ENCODE peak calls at places on chromosomes 13 and 19, in nine cellular contexts. One of them, this sample, is unnamed.

GRCh38 chr13:99218969-99219368 is 18.3 kb downstream of the UBAC2 start:
- DNase-seq in HEK293T: no peak
- DNase-seq in stimulated activated CD4-positive, alpha-beta T cell treated with anti-CD3 and anti-CD28 coated beads, Interleukin-12 subunit alpha, Interleukin-12 subunit beta, amount 100 ng/mL, for 4 hours: no peak
- DNase-seq in activated naive CD8-positive, alpha-beta T cell treated with anti-CD3 and anti-CD28 coated beads for 36 hours: peak
- DNase-seq in lower leg skin: no peak
- DNase-seq in AG09309: no peak
- DNase-seq in endothelial cell: no peak
- DNase-seq in HTR-8/SVneo: no peak
- DNase-seq in NCI-H1092: no peak
- DNase-seq in this sample: no peak

GRCh38 chr19:18013621-18014111 is 5.7 kb downstream of the ARRDC2 start:
- DNase-seq in HEK293T: no peak
- DNase-seq in stimulated activated CD4-positive, alpha-beta T cell treated with anti-CD3 and anti-CD28 coated beads, Interleukin-12 subunit alpha, Interleukin-12 subunit beta, amount 100 ng/mL, for 4 hours: no peak
- DNase-seq in activated naive CD8-positive, alpha-beta T cell treated with anti-CD3 and anti-CD28 coated beads for 36 hours: no peak
- DNase-seq in lower leg skin: no peak
- DNase-seq in AG09309: no peak
- DNase-seq in endothelial cell: no peak
- DNase-seq in HTR-8/SVneo: no peak
- DNase-seq in NCI-H1092: no peak
- DNase-seq in this sample: no peak

GRCh38 chr13:30307194-30307965 is at the start of gene KATNAL1:
- DNase-seq in HEK293T: peak
- DNase-seq in stimulated activated CD4-positive, alpha-beta T cell treated with anti-CD3 and anti-CD28 coated beads, Interleukin-12 subunit alpha, Interleukin-12 subunit beta, amount 100 ng/mL, for 4 hours: peak
- DNase-seq in activated naive CD8-positive, alpha-beta T cell treated with anti-CD3 and anti-CD28 coated beads for 36 hours: peak
- DNase-seq in lower leg skin: peak
- DNase-seq in AG09309: no peak
- DNase-seq in endothelial cell: peak
- DNase-seq in HTR-8/SVneo: peak
- DNase-seq in NCI-H1092: peak
- DNase-seq in this sample: peak

GRCh38 chr13:26200811-26201210 is 21.3 kb downstream of the RNF6 start:
- DNase-seq in HEK293T: no peak
- DNase-seq in stimulated activated CD4-positive, alpha-beta T cell treated with anti-CD3 and anti-CD28 coated beads, Interleukin-12 subunit alpha, Interleukin-12 subunit beta, amount 100 ng/mL, for 4 hours: no peak
- DNase-seq in activated naive CD8-positive, alpha-beta T cell treated with anti-CD3 and anti-CD28 coated beads for 36 hours: no peak
- DNase-seq in lower leg skin: no peak
- DNase-seq in AG09309: no peak
- DNase-seq in endothelial cell: no peak
- DNase-seq in HTR-8/SVneo: no peak
- DNase-seq in NCI-H1092: no peak
- DNase-seq in this sample: no peak

GRCh38 chr13:51924756-51925544 is 63.2 kb downstream of the CCDC70 start:
- DNase-seq in HEK293T: no peak
- DNase-seq in stimulated activated CD4-positive, alpha-beta T cell treated with anti-CD3 and anti-CD28 coated beads, Interleukin-12 subunit alpha, Interleukin-12 subunit beta, amount 100 ng/mL, for 4 hours: no peak
- DNase-seq in activated naive CD8-positive, alpha-beta T cell treated with anti-CD3 and anti-CD28 coated beads for 36 hours: no peak
- DNase-seq in lower leg skin: no peak
- DNase-seq in AG09309: no peak
- DNase-seq in endothelial cell: no peak
- DNase-seq in HTR-8/SVneo: no peak
- DNase-seq in NCI-H1092: no peak
- DNase-seq in this sample: no peak

GRCh38 chr19:47240996-47241918 is 10.3 kb upstream of the BBC3 start:
- DNase-seq in HEK293T: peak
- DNase-seq in stimulated activated CD4-positive, alpha-beta T cell treated with anti-CD3 and anti-CD28 coated beads, Interleukin-12 subunit alpha, Interleukin-12 subunit beta, amount 100 ng/mL, for 4 hours: peak
- DNase-seq in activated naive CD8-positive, alpha-beta T cell treated with anti-CD3 and anti-CD28 coated beads for 36 hours: peak
- DNase-seq in lower leg skin: peak
- DNase-seq in AG09309: no peak
- DNase-seq in endothelial cell: peak
- DNase-seq in HTR-8/SVneo: no peak
- DNase-seq in NCI-H1092: no peak
- DNase-seq in this sample: peak

GRCh38 chr13:110317093-110317492 is 10.0 kb downstream of the COL4A2 start:
- DNase-seq in HEK293T: no peak
- DNase-seq in stimulated activated CD4-positive, alpha-beta T cell treated with anti-CD3 and anti-CD28 coated beads, Interleukin-12 subunit alpha, Interleukin-12 subunit beta, amount 100 ng/mL, for 4 hours: no peak
- DNase-seq in activated naive CD8-positive, alpha-beta T cell treated with anti-CD3 and anti-CD28 coated beads for 36 hours: no peak
- DNase-seq in lower leg skin: no peak
- DNase-seq in AG09309: no peak
- DNase-seq in endothelial cell: no peak
- DNase-seq in HTR-8/SVneo: no peak
- DNase-seq in NCI-H1092: no peak
- DNase-seq in this sample: no peak

GRCh38 chr19:30109565-30109964 is 167.5 kb downstream of the URI1 start:
- DNase-seq in HEK293T: no peak
- DNase-seq in stimulated activated CD4-positive, alpha-beta T cell treated with anti-CD3 and anti-CD28 coated beads, Interleukin-12 subunit alpha, Interleukin-12 subunit beta, amount 100 ng/mL, for 4 hours: no peak
- DNase-seq in activated naive CD8-positive, alpha-beta T cell treated with anti-CD3 and anti-CD28 coated beads for 36 hours: no peak
- DNase-seq in lower leg skin: no peak
- DNase-seq in AG09309: no peak
- DNase-seq in endothelial cell: no peak
- DNase-seq in HTR-8/SVneo: no peak
- DNase-seq in NCI-H1092: no peak
- DNase-seq in this sample: no peak

GRCh38 chr13:82116422-82116989 is 1765.8 kb downstream of the SLITRK1 start:
- DNase-seq in HEK293T: no peak
- DNase-seq in stimulated activated CD4-positive, alpha-beta T cell treated with anti-CD3 and anti-CD28 coated beads, Interleukin-12 subunit alpha, Interleukin-12 subunit beta, amount 100 ng/mL, for 4 hours: no peak
- DNase-seq in activated naive CD8-positive, alpha-beta T cell treated with anti-CD3 and anti-CD28 coated beads for 36 hours: no peak
- DNase-seq in lower leg skin: no peak
- DNase-seq in AG09309: no peak
- DNase-seq in endothelial cell: no peak
- DNase-seq in HTR-8/SVneo: no peak
- DNase-seq in NCI-H1092: no peak
- DNase-seq in this sample: no peak

GRCh38 chr13:111852701-111853100 is 214.2 kb upstream of the SOX1 start:
- DNase-seq in HEK293T: no peak
- DNase-seq in stimulated activated CD4-positive, alpha-beta T cell treated with anti-CD3 and anti-CD28 coated beads, Interleukin-12 subunit alpha, Interleukin-12 subunit beta, amount 100 ng/mL, for 4 hours: no peak
- DNase-seq in activated naive CD8-positive, alpha-beta T cell treated with anti-CD3 and anti-CD28 coated beads for 36 hours: no peak
- DNase-seq in lower leg skin: no peak
- DNase-seq in AG09309: no peak
- DNase-seq in endothelial cell: no peak
- DNase-seq in HTR-8/SVneo: no peak
- DNase-seq in NCI-H1092: peak
- DNase-seq in this sample: no peak

GRCh38 chr13:98658131-98658530 is 81.2 kb upstream of the STK24 start:
- DNase-seq in HEK293T: no peak
- DNase-seq in stimulated activated CD4-positive, alpha-beta T cell treated with anti-CD3 and anti-CD28 coated beads, Interleukin-12 subunit alpha, Interleukin-12 subunit beta, amount 100 ng/mL, for 4 hours: no peak
- DNase-seq in activated naive CD8-positive, alpha-beta T cell treated with anti-CD3 and anti-CD28 coated beads for 36 hours: no peak
- DNase-seq in lower leg skin: peak
- DNase-seq in AG09309: no peak
- DNase-seq in endothelial cell: no peak
- DNase-seq in HTR-8/SVneo: no peak
- DNase-seq in NCI-H1092: no peak
- DNase-seq in this sample: no peak

GRCh38 chr19:11145147-11145924 is 10.2 kb downstream of the SPC24 start:
- DNase-seq in HEK293T: no peak
- DNase-seq in stimulated activated CD4-positive, alpha-beta T cell treated with anti-CD3 and anti-CD28 coated beads, Interleukin-12 subunit alpha, Interleukin-12 subunit beta, amount 100 ng/mL, for 4 hours: no peak
- DNase-seq in activated naive CD8-positive, alpha-beta T cell treated with anti-CD3 and anti-CD28 coated beads for 36 hours: no peak
- DNase-seq in lower leg skin: no peak
- DNase-seq in AG09309: no peak
- DNase-seq in endothelial cell: no peak
- DNase-seq in HTR-8/SVneo: no peak
- DNase-seq in NCI-H1092: no peak
- DNase-seq in this sample: no peak

GRCh38 chr19:17872251-17873001 is 681 bp downstream of the SLC5A5 start:
- DNase-seq in HEK293T: no peak
- DNase-seq in stimulated activated CD4-positive, alpha-beta T cell treated with anti-CD3 and anti-CD28 coated beads, Interleukin-12 subunit alpha, Interleukin-12 subunit beta, amount 100 ng/mL, for 4 hours: peak
- DNase-seq in activated naive CD8-positive, alpha-beta T cell treated with anti-CD3 and anti-CD28 coated beads for 36 hours: peak
- DNase-seq in lower leg skin: no peak
- DNase-seq in AG09309: no peak
- DNase-seq in endothelial cell: no peak
- DNase-seq in HTR-8/SVneo: no peak
- DNase-seq in NCI-H1092: no peak
- DNase-seq in this sample: no peak

GRCh38 chr13:32587014-32587773 is 942 bp downstream of the PDS5B start:
- DNase-seq in HEK293T: peak
- DNase-seq in stimulated activated CD4-positive, alpha-beta T cell treated with anti-CD3 and anti-CD28 coated beads, Interleukin-12 subunit alpha, Interleukin-12 subunit beta, amount 100 ng/mL, for 4 hours: peak
- DNase-seq in activated naive CD8-positive, alpha-beta T cell treated with anti-CD3 and anti-CD28 coated beads for 36 hours: peak
- DNase-seq in lower leg skin: peak
- DNase-seq in AG09309: no peak
- DNase-seq in endothelial cell: peak
- DNase-seq in HTR-8/SVneo: peak
- DNase-seq in NCI-H1092: peak
- DNase-seq in this sample: no peak

GRCh38 chr13:89577301-89577700 is 1770.2 kb upstream of the MIR17HG start:
- DNase-seq in HEK293T: no peak
- DNase-seq in stimulated activated CD4-positive, alpha-beta T cell treated with anti-CD3 and anti-CD28 coated beads, Interleukin-12 subunit alpha, Interleukin-12 subunit beta, amount 100 ng/mL, for 4 hours: no peak
- DNase-seq in activated naive CD8-positive, alpha-beta T cell treated with anti-CD3 and anti-CD28 coated beads for 36 hours: no peak
- DNase-seq in lower leg skin: no peak
- DNase-seq in AG09309: no peak
- DNase-seq in endothelial cell: no peak
- DNase-seq in HTR-8/SVneo: no peak
- DNase-seq in NCI-H1092: no peak
- DNase-seq in this sample: no peak

GRCh38 chr13:83992566-83993358 is 110.5 kb upstream of the SLITRK1 start:
- DNase-seq in HEK293T: no peak
- DNase-seq in stimulated activated CD4-positive, alpha-beta T cell treated with anti-CD3 and anti-CD28 coated beads, Interleukin-12 subunit alpha, Interleukin-12 subunit beta, amount 100 ng/mL, for 4 hours: no peak
- DNase-seq in activated naive CD8-positive, alpha-beta T cell treated with anti-CD3 and anti-CD28 coated beads for 36 hours: no peak
- DNase-seq in lower leg skin: no peak
- DNase-seq in AG09309: no peak
- DNase-seq in endothelial cell: no peak
- DNase-seq in HTR-8/SVneo: no peak
- DNase-seq in NCI-H1092: no peak
- DNase-seq in this sample: no peak

GRCh38 chr13:80070024-80070703 is 270.8 kb downstream of the SPRY2 start:
- DNase-seq in HEK293T: no peak
- DNase-seq in stimulated activated CD4-positive, alpha-beta T cell treated with anti-CD3 and anti-CD28 coated beads, Interleukin-12 subunit alpha, Interleukin-12 subunit beta, amount 100 ng/mL, for 4 hours: no peak
- DNase-seq in activated naive CD8-positive, alpha-beta T cell treated with anti-CD3 and anti-CD28 coated beads for 36 hours: no peak
- DNase-seq in lower leg skin: no peak
- DNase-seq in AG09309: no peak
- DNase-seq in endothelial cell: no peak
- DNase-seq in HTR-8/SVneo: no peak
- DNase-seq in NCI-H1092: peak
- DNase-seq in this sample: no peak

GRCh38 chr13:99105160-99105559 is 95.5 kb upstream of the UBAC2 start:
- DNase-seq in HEK293T: no peak
- DNase-seq in stimulated activated CD4-positive, alpha-beta T cell treated with anti-CD3 and anti-CD28 coated beads, Interleukin-12 subunit alpha, Interleukin-12 subunit beta, amount 100 ng/mL, for 4 hours: no peak
- DNase-seq in activated naive CD8-positive, alpha-beta T cell treated with anti-CD3 and anti-CD28 coated beads for 36 hours: no peak
- DNase-seq in lower leg skin: no peak
- DNase-seq in AG09309: no peak
- DNase-seq in endothelial cell: no peak
- DNase-seq in HTR-8/SVneo: no peak
- DNase-seq in NCI-H1092: no peak
- DNase-seq in this sample: no peak

GRCh38 chr19:5308471-5309437 is 31.9 kb downstream of the PTPRS start:
- DNase-seq in HEK293T: peak
- DNase-seq in stimulated activated CD4-positive, alpha-beta T cell treated with anti-CD3 and anti-CD28 coated beads, Interleukin-12 subunit alpha, Interleukin-12 subunit beta, amount 100 ng/mL, for 4 hours: no peak
- DNase-seq in activated naive CD8-positive, alpha-beta T cell treated with anti-CD3 and anti-CD28 coated beads for 36 hours: no peak
- DNase-seq in lower leg skin: no peak
- DNase-seq in AG09309: no peak
- DNase-seq in endothelial cell: no peak
- DNase-seq in HTR-8/SVneo: no peak
- DNase-seq in NCI-H1092: peak
- DNase-seq in this sample: no peak

GRCh38 chr13:109669956-109670355 is 116.4 kb downstream of the IRS2 start:
- DNase-seq in HEK293T: no peak
- DNase-seq in stimulated activated CD4-positive, alpha-beta T cell treated with anti-CD3 and anti-CD28 coated beads, Interleukin-12 subunit alpha, Interleukin-12 subunit beta, amount 100 ng/mL, for 4 hours: no peak
- DNase-seq in activated naive CD8-positive, alpha-beta T cell treated with anti-CD3 and anti-CD28 coated beads for 36 hours: no peak
- DNase-seq in lower leg skin: no peak
- DNase-seq in AG09309: no peak
- DNase-seq in endothelial cell: no peak
- DNase-seq in HTR-8/SVneo: no peak
- DNase-seq in NCI-H1092: no peak
- DNase-seq in this sample: no peak

GRCh38 chr19:1019980-1020867 is 699 bp downstream of the TMEM259 start:
- DNase-seq in HEK293T: no peak
- DNase-seq in stimulated activated CD4-positive, alpha-beta T cell treated with anti-CD3 and anti-CD28 coated beads, Interleukin-12 subunit alpha, Interleukin-12 subunit beta, amount 100 ng/mL, for 4 hours: peak
- DNase-seq in activated naive CD8-positive, alpha-beta T cell treated with anti-CD3 and anti-CD28 coated beads for 36 hours: no peak
- DNase-seq in lower leg skin: no peak
- DNase-seq in AG09309: no peak
- DNase-seq in endothelial cell: no peak
- DNase-seq in HTR-8/SVneo: no peak
- DNase-seq in NCI-H1092: no peak
- DNase-seq in this sample: no peak

GRCh38 chr13:35881360-35881759 is 249.8 kb downstream of the DCLK1 start:
- DNase-seq in HEK293T: no peak
- DNase-seq in stimulated activated CD4-positive, alpha-beta T cell treated with anti-CD3 and anti-CD28 coated beads, Interleukin-12 subunit alpha, Interleukin-12 subunit beta, amount 100 ng/mL, for 4 hours: no peak
- DNase-seq in activated naive CD8-positive, alpha-beta T cell treated with anti-CD3 and anti-CD28 coated beads for 36 hours: no peak
- DNase-seq in lower leg skin: no peak
- DNase-seq in AG09309: no peak
- DNase-seq in endothelial cell: no peak
- DNase-seq in HTR-8/SVneo: no peak
- DNase-seq in NCI-H1092: peak
- DNase-seq in this sample: no peak

GRCh38 chr13:28356506-28357064 is 138.3 kb downstream of the FLT1 start:
- DNase-seq in HEK293T: no peak
- DNase-seq in stimulated activated CD4-positive, alpha-beta T cell treated with anti-CD3 and anti-CD28 coated beads, Interleukin-12 subunit alpha, Interleukin-12 subunit beta, amount 100 ng/mL, for 4 hours: no peak
- DNase-seq in activated naive CD8-positive, alpha-beta T cell treated with anti-CD3 and anti-CD28 coated beads for 36 hours: no peak
- DNase-seq in lower leg skin: no peak
- DNase-seq in AG09309: no peak
- DNase-seq in endothelial cell: no peak
- DNase-seq in HTR-8/SVneo: no peak
- DNase-seq in NCI-H1092: no peak
- DNase-seq in this sample: no peak

GRCh38 chr13:21894091-21894490 is 223.2 kb downstream of the FGF9 start:
- DNase-seq in HEK293T: no peak
- DNase-seq in stimulated activated CD4-positive, alpha-beta T cell treated with anti-CD3 and anti-CD28 coated beads, Interleukin-12 subunit alpha, Interleukin-12 subunit beta, amount 100 ng/mL, for 4 hours: no peak
- DNase-seq in activated naive CD8-positive, alpha-beta T cell treated with anti-CD3 and anti-CD28 coated beads for 36 hours: no peak
- DNase-seq in lower leg skin: no peak
- DNase-seq in AG09309: no peak
- DNase-seq in endothelial cell: no peak
- DNase-seq in HTR-8/SVneo: no peak
- DNase-seq in NCI-H1092: peak
- DNase-seq in this sample: no peak

GRCh38 chr19:48963371-48964204 is 1.5 kb upstream of the FTL start:
- DNase-seq in HEK293T: no peak
- DNase-seq in stimulated activated CD4-positive, alpha-beta T cell treated with anti-CD3 and anti-CD28 coated beads, Interleukin-12 subunit alpha, Interleukin-12 subunit beta, amount 100 ng/mL, for 4 hours: peak
- DNase-seq in activated naive CD8-positive, alpha-beta T cell treated with anti-CD3 and anti-CD28 coated beads for 36 hours: peak
- DNase-seq in lower leg skin: peak
- DNase-seq in AG09309: no peak
- DNase-seq in endothelial cell: peak
- DNase-seq in HTR-8/SVneo: peak
- DNase-seq in NCI-H1092: no peak
- DNase-seq in this sample: peak

This sample was measured in CMK.